ENCODE peak calls at places on chromosomes 11 and 22, in four cellular contexts. T is IMR-90, K is mesendoderm, B is H1. G is an unnamed sample.

GRCh38 chr11:59756496-59756840 is 1.3 kb downstream of the STX3 start:
- DNase-seq in T (no peak), B (no peak), K (no peak), G (no peak)

GRCh38 chr11:6655790-6656580 is at the start of gene DCHS1:
- DNase-seq in T (no peak), B (peak), K (peak), G (no peak)

GRCh38 chr22:18091916-18092526 is 14.2 kb downstream of the PEX26 start:
- DNase-seq in B (no peak), T (peak), K (no peak), G (no peak)

GRCh38 chr22:25746012-25746373 is 4.0 kb downstream of the MYO18B start:
- DNase-seq in B (no peak), T (peak), K (no peak), G (no peak)

GRCh38 chr11:19110290-19110689 is 6.7 kb upstream of the ZDHHC13 start:
- DNase-seq in K (no peak), T (no peak), B (no peak), G (no peak)

GRCh38 chr22:27747396-27748256 is 53.9 kb downstream of the MN1 start:
- DNase-seq in T (no peak), B (no peak), K (peak), G (no peak)

GRCh38 chr11:96267001-96267489 is 76.0 kb downstream of the MAML2 start:
- DNase-seq in T (no peak), K (no peak), B (no peak), G (no peak)

GRCh38 chr11:118679483-118679882 is at the start of gene TREH:
- DNase-seq in B (no peak), K (no peak), T (no peak), G (no peak)

GRCh38 chr11:10273738-10274137 is 20.3 kb downstream of the SBF2 start:
- DNase-seq in B (no peak), K (no peak), T (no peak), G (no peak)

GRCh38 chr11:119584193-119585037 is 144.6 kb downstream of the NECTIN1 start:
- DNase-seq in B (peak), T (peak), K (peak), G (peak)

GRCh38 chr22:43570531-43571144 is 158.8 kb downstream of the MPPED1 start:
- DNase-seq in T (no peak), B (no peak), K (peak), G (no peak)

GRCh38 chr11:2586091-2586792 is 113.6 kb downstream of the KCNQ1OT1 start:
- DNase-seq in T (no peak), B (no peak), K (no peak), G (peak)

GRCh38 chr11:3894128-3894731 is 38.8 kb downstream of the STIM1 start:
- DNase-seq in B (no peak), K (no peak), T (peak), G (no peak)

GRCh38 chr11:14376920-14377319 is 17.9 kb upstream of the RRAS2 start:
- DNase-seq in B (no peak), K (no peak), T (no peak), G (no peak)

GRCh38 chr11:405976-406795 is 8.6 kb downstream of the SIGIRR start:
- DNase-seq in K (no peak), T (no peak), B (peak), G (no peak)
- H2BK5ac ChIP-seq in K (no peak), T (no peak), B (no peak), G (no peak)

GRCh38 chr22:20966883-20967696 is at the start of gene AIFM3:
- DNase-seq in B (no peak), T (no peak), K (no peak), G (no peak)

GRCh38 chr22:20968281-20968977 is 1.4 kb downstream of the AIFM3 start:
- DNase-seq in B (peak), K (no peak), T (no peak), G (no peak)

GRCh38 chr22:20965104-20965887 is 1.8 kb upstream of the AIFM3 start:
- DNase-seq in T (no peak), B (peak), K (no peak), G (no peak)

GRCh38 chr22:20965888-20966855 is 883 bp upstream of the AIFM3 start:
- DNase-seq in K (no peak), T (no peak), B (no peak), G (no peak)

GRCh38 chr22:20967697-20968201 is 694 bp downstream of the AIFM3 start:
- DNase-seq in K (peak), B (peak), T (no peak), G (peak)
- H3K56ac ChIP-seq in K (no peak), B (no peak), T (no peak), G (no peak)

DNA sequence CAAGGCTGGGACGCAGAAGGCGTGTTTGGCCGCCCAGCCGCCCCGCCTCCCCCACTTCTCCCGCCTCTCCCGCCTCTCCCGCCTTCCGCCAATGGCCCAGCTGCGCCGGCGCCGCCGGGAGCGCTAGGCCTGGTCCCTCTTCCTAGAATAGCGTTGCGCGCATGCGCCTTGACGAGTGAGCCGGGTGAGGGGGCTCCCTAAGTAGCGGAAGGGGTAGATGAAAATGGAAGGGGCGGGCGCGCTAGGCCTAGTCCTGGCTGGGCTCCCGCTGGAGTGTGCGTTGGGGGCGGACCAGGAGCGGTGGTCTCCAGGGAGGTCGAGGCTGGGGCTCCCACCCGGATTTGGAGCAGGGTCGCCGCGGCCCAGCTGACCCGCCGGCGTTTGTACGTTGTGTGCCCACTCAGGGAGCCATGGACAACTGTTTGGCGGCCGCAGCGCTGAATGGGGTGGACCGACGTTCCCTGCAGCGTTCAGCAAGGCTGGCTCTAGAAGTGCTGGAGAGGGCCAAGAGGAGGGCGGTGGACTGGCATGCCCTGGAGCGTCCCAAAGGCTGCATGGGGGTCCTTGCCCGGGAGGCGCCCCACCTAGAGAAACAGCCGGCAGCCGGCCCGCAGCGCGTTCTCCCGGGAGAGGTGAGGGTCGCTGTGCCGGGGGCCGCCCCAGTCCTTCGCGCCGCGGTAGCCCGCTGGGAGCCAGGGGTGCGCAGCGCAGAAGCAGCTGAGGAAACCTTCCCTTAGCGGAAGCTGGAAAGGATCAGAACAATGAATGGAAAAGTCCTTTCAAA is at the start of gene AKIP1:
- DNase-seq in B (peak), K (peak), T (peak), G (peak)
- H2BK120ac ChIP-seq in B (no peak), K (peak), T (peak), G (no peak)

GRCh38 chr22:38087855-38088254 is 3.9 kb upstream of the SLC16A8 start:
- DNase-seq in B (no peak), K (no peak), T (no peak), G (no peak)
- H2BK5ac ChIP-seq in B (no peak), K (no peak), T (no peak), G (no peak)

DNA sequence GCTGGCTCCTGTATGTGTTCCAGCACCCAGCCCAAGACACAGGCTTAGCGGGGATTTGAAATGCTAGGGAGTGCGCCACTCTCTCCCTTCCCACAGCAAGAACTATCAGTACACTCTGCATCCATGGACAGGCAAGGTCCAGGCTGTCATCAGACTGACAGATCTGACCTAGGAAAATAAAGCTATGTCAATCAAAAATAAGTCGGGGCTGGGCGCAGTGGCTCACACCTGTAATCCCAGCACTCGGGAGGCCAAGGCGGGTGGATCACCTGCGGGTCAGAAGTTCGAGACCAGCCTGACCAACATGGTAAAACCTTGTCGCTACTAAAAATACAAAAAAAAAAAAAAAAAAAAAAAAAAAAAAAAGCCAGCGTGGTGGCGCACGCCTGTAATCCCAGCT is 1.7 kb upstream of the MOV10L1 start:
- DNase-seq in B (no peak), T (no peak), K (no peak), G (no peak)
- H3K56ac ChIP-seq in B (no peak), T (no peak), K (no peak), G (no peak)

DNA sequence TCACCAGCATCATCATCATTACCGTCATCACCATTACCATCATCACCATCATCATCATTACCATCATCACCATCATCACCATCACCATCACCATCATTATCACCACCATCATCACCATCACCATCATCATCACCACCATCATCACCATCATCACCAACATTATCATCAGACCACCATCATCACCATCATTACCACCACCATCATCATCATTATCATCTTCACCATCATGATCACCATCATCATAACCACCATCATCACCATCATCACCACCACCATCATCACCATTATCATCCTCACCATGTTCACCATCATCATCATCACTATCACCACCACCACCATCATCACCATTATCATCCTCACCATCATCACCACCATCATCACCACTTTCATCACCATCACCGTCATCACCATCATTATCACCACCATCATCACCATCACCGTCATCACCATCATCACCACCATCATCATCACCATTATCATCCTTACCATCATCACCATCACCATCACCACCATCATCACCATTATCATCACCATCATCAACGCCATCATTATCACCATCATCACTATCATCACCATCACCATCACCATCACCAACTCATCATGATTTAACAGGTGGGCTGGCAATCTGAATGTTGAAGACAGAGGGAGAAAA is 2.4 kb upstream of the MYEOV start:
- DNase-seq in T (no peak), K (no peak), B (no peak), G (no peak)
- H2BK120ac ChIP-seq in T (no peak), K (no peak), B (no peak), G (no peak)

GRCh38 chr11:108324587-108324986 is 101.7 kb downstream of the ATM start:
- DNase-seq in K (no peak), T (peak), B (no peak), G (no peak)
- H2BK5ac ChIP-seq in K (no peak), T (peak), B (no peak), G (no peak)

GRCh38 chr11:17894929-17895658 is 117.8 kb downstream of the SERGEF start:
- DNase-seq in B (no peak), K (no peak), T (peak), G (no peak)
- H3K56ac ChIP-seq in B (no peak), K (no peak), T (no peak), G (no peak)

GRCh38 chr11:78187366-78188011 is 937 bp downstream of the KCTD21 start:
- DNase-seq in T (no peak), K (no peak), B (no peak), G (no peak)

GRCh38 chr11:78189851-78190250 is 1.1 kb downstream of the USP35 start:
- DNase-seq in B (no peak), K (no peak), T (no peak), G (no peak)

GRCh38 chr11:78188012-78188808 is at the start of gene KCTD21:
- DNase-seq in B (peak), T (peak), K (peak), G (peak)

GRCh38 chr11:78190374-78190773 is 1.7 kb downstream of the USP35 start:
- DNase-seq in K (no peak), T (no peak), B (no peak), G (no peak)

GRCh38 chr11:78188809-78189724 is at the start of gene USP35:
- DNase-seq in T (no peak), B (no peak), K (no peak), G (no peak)
- H2BK120ac ChIP-seq in T (peak), B (no peak), K (no peak), G (no peak)

GRCh38 chr11:62402994-62403393 is 15.8 kb upstream of the SCGB1A1 start:
- DNase-seq in K (no peak), T (no peak), B (no peak), G (no peak)

GRCh38 chr11:62402226-62402625 is 16.6 kb upstream of the SCGB1A1 start:
- DNase-seq in K (no peak), B (no peak), T (no peak), G (no peak)

GRCh38 chr11:62400760-62401159 is 18.1 kb upstream of the SCGB1A1 start:
- DNase-seq in K (no peak), B (no peak), T (peak), G (no peak)

GRCh38 chr11:62401356-62401755 is 17.5 kb upstream of the SCGB1A1 start:
- DNase-seq in B (no peak), T (no peak), K (no peak), G (no peak)

GRCh38 chr11:62401781-62402180 is 17.1 kb upstream of the SCGB1A1 start:
- DNase-seq in B (no peak), K (no peak), T (no peak), G (no peak)
- H2BK5ac ChIP-seq in B (peak), K (no peak), T (no peak), G (no peak)

G was measured in H9.